ENCODE peak calls at places on chromosomes 16 and 17, in eight cellular contexts. S, J, D, P, F, B, W and E are unnamed samples.

GRCh38 chr17:72219824-72220473 is 99.1 kb downstream of the SOX9 start:
- DNase-seq in P (no peak), S (no peak), D (no peak), J (no peak), F (no peak), B (no peak), W (no peak), E (no peak)

GRCh38 chr16:88770459-88771293 is 14.3 kb downstream of the PIEZO1 start:
- DNase-seq in J (peak), F (peak), W (no peak), S (peak), P (no peak), D (peak), B (no peak), E (peak)

GRCh38 chr17:78935419-78936323 is 10.5 kb upstream of the TIMP2 start:
- DNase-seq in D (no peak), B (no peak), J (peak), W (no peak), P (no peak), S (peak), F (peak), E (peak)

GRCh38 chr17:343875-344752 is 8.5 kb downstream of the RPH3AL start:
- DNase-seq in J (no peak), D (no peak), S (no peak), P (no peak), B (no peak), W (no peak), F (no peak), E (no peak)

GRCh38 chr17:17545031-17545820 is 46.3 kb downstream of the PEMT start:
- DNase-seq in F (no peak), J (no peak), S (no peak), P (no peak), D (no peak), B (no peak), W (no peak), E (no peak)

GRCh38 chr16:74190292-74190691 is 106.3 kb upstream of the PSMD7 start:
- DNase-seq in B (no peak), F (no peak), P (no peak), W (no peak), D (no peak), J (no peak), S (no peak), E (no peak)

GRCh38 chr17:1716912-1717695 is 6.9 kb upstream of the TLCD2 start:
- DNase-seq in D (peak), B (peak), P (peak), S (peak), F (peak), J (peak), W (peak), E (peak)

GRCh38 chr16:13154799-13155198 is 253.4 kb downstream of the SHISA9 start:
- DNase-seq in J (no peak), D (no peak), W (no peak), S (no peak), B (no peak), P (no peak), F (no peak), E (no peak)

GRCh38 chr17:17966399-17966798 is 5.8 kb downstream of the TOM1L2 start:
- DNase-seq in F (no peak), J (no peak), P (no peak), D (no peak), S (no peak), W (no peak), B (no peak), E (no peak)

GRCh38 chr16:1159325-1159972 is 6.5 kb downstream of the CACNA1H start:
- DNase-seq in B (no peak), D (no peak), F (peak), P (no peak), S (no peak), J (no peak), W (no peak), E (no peak)

GRCh38 chr17:4293572-4293971 is 29.8 kb upstream of the ANKFY1 start:
- DNase-seq in B (no peak), F (no peak), W (no peak), D (no peak), J (no peak), P (no peak), S (no peak), E (no peak)

GRCh38 chr17:47352848-47353247 is 29.1 kb downstream of the EFCAB13 start:
- DNase-seq in P (no peak), D (no peak), F (no peak), W (no peak), J (no peak), S (no peak), B (no peak), E (no peak)

GRCh38 chr16:85384831-85385462 is 228.2 kb upstream of the GSE1 start:
- DNase-seq in B (no peak), D (no peak), P (no peak), F (no peak), W (no peak), J (no peak), S (peak), E (no peak)

GRCh38 chr16:57194512-57194911 is 8.4 kb downstream of the RSPRY1 start:
- DNase-seq in D (peak), W (no peak), B (no peak), J (peak), S (peak), F (no peak), P (no peak), E (peak)

GRCh38 chr17:57902117-57902799 is 52.4 kb upstream of the MRPS23 start:
- DNase-seq in J (no peak), P (peak), D (peak), W (no peak), S (no peak), B (no peak), F (peak), E (no peak)

GRCh38 chr17:83095016-83095415 is 15.6 kb downstream of the METRNL start:
- DNase-seq in B (no peak), J (no peak), P (no peak), D (no peak), S (no peak), W (no peak), F (no peak), E (no peak)

GRCh38 chr16:68197250-68197649 is 38.7 kb downstream of the ESRP2 start:
- DNase-seq in J (peak), P (no peak), S (no peak), F (no peak), D (peak), W (no peak), B (no peak), E (no peak)

GRCh38 chr17:13385481-13385907 is 216.2 kb downstream of the HS3ST3A1 start:
- DNase-seq in B (no peak), D (no peak), P (no peak), S (peak), J (no peak), W (no peak), F (no peak), E (no peak)

GRCh38 chr17:30323895-30324319 is 9.9 kb downstream of the TMIGD1 start:
- DNase-seq in F (no peak), B (no peak), J (no peak), S (no peak), W (peak), P (peak), D (no peak), E (peak)

GRCh38 chr17:29661220-29661619 is 38.5 kb upstream of the CORO6 start:
- DNase-seq in S (no peak), B (no peak), W (no peak), D (no peak), P (no peak), J (no peak), F (no peak), E (no peak)

GRCh38 chr16:6081320-6081976 is 983.9 kb upstream of the EEF2KMT start:
- DNase-seq in S (peak), F (peak), W (no peak), P (peak), B (no peak), D (peak), J (no peak), E (no peak)

GRCh38 chr17:78979780-78980623 is at the start of gene LGALS3BP:
- DNase-seq in W (no peak), B (no peak), S (peak), J (peak), D (peak), P (peak), F (no peak), E (no peak)

GRCh38 chr16:55482056-55482455 is 3.1 kb downstream of the MMP2 start:
- DNase-seq in B (no peak), W (no peak), S (no peak), J (peak), P (no peak), F (no peak), D (no peak), E (no peak)

GRCh38 chr16:53129281-53130192 is 74.7 kb downstream of the CHD9 start:
- DNase-seq in P (no peak), W (no peak), B (no peak), S (peak), J (no peak), D (no peak), F (no peak), E (no peak)

GRCh38 chr16:1647904-1648303 is 30.2 kb upstream of the JPT2 start:
- DNase-seq in S (no peak), D (no peak), B (no peak), J (no peak), P (no peak), F (no peak), W (no peak), E (no peak)

GRCh38 chr16:18969050-18969854 is 14.5 kb upstream of the TMC7 start:
- DNase-seq in W (peak), S (peak), D (peak), B (peak), F (peak), P (peak), J (peak), E (peak)

GRCh38 chr17:34840758-34841157 is 120.5 kb downstream of the CCT6B start:
- DNase-seq in B (no peak), J (no peak), S (no peak), F (no peak), W (peak), P (no peak), D (no peak), E (no peak)

GRCh38 chr17:694239-694638 is 20.4 kb downstream of the VPS53 start:
- DNase-seq in F (no peak), P (no peak), J (peak), S (peak), W (no peak), D (peak), B (no peak), E (peak)

GRCh38 chr16:67283039-67283825 is 3.9 kb downstream of the PLEKHG4 start:
- DNase-seq in B (no peak), J (peak), W (no peak), F (no peak), P (no peak), D (peak), S (no peak), E (no peak)

GRCh38 chr17:80858301-80859003 is 133.2 kb upstream of the CHMP6 start:
- DNase-seq in F (no peak), D (no peak), S (no peak), J (no peak), W (no peak), P (no peak), B (no peak), E (no peak)

GRCh38 chr17:28357901-28358197 is 522 bp upstream of the POLDIP2 start:
- DNase-seq in F (peak), S (no peak), P (no peak), B (no peak), W (no peak), J (no peak), D (no peak), E (no peak)

GRCh38 chr17:39194089-39194984 is 3.1 kb downstream of the CACNB1 start:
- DNase-seq in B (no peak), D (no peak), P (no peak), S (peak), J (no peak), F (peak), W (no peak), E (no peak)